ENCODE peak calls at places on chromosome 10, in seven cellular contexts. J is DND-41, X is cardiac muscle cell, P is sigmoid colon, C is ovary, T is psoas muscle, K is suprapubic skin. W is an unnamed sample.

GRCh38 chr10:70567603-70568002 is 34.9 kb downstream of the PRF1 start:
- DNase-seq in J (no peak), X (no peak), P (peak; percentile 40), C (no peak), T (no peak), K (no peak), W (no peak)

GRCh38 chr10:53957401-53957800 is 843.6 kb downstream of the PCDH15 start:
- DNase-seq in J (no peak), X (no peak), P (no peak), C (no peak), T (no peak), K (no peak), W (no peak)

GRCh38 chr10:22615819-22616499 is 98.4 kb downstream of the PIP4K2A start:
- DNase-seq in J (no peak), X (peak; percentile 68), P (peak; percentile 73), C (no peak), T (no peak), K (no peak), W (peak; percentile 77)

GRCh38 chr10:91559170-91559569 is 73.7 kb downstream of the PPP1R3C start:
- DNase-seq in J (no peak), X (no peak), P (no peak), C (no peak), T (no peak), K (no peak), W (no peak)

GRCh38 chr10:49263591-49263990 is 35.4 kb upstream of the C10orf71 start:
- DNase-seq in J (no peak), X (no peak), P (no peak), C (no peak), T (no peak), K (no peak), W (no peak)

GRCh38 chr10:30059209-30060107 is at the start of gene JCAD:
- DNase-seq in J (no peak), X (peak; percentile 57), P (peak; percentile 89), C (peak; percentile 85), T (peak; percentile 83), K (no peak), W (peak; percentile 51)

GRCh38 chr10:76051007-76051936 is 619.8 kb downstream of the LRMDA start:
- DNase-seq in J (peak; percentile 9), X (no peak), P (no peak), C (no peak), T (no peak), K (no peak), W (no peak)

GRCh38 chr10:99372546-99373271 is 43.6 kb downstream of the CNNM1 start:
- DNase-seq in J (no peak), X (peak; percentile 62), P (no peak), C (no peak), T (no peak), K (no peak), W (no peak)

GRCh38 chr10:46523119-46523880 is 33.2 kb downstream of the GPRIN2 start:
- DNase-seq in J (no peak), X (peak; percentile 70), P (peak; percentile 65), C (no peak), T (no peak), K (peak; percentile 83), W (peak; percentile 30)

GRCh38 chr10:123140983-123141390 is 5.2 kb downstream of the HMX3 start:
- DNase-seq in J (no peak), X (no peak), P (peak; percentile 52), C (no peak), T (no peak), K (no peak), W (no peak)

GRCh38 chr10:123143162-123143824 is 4.6 kb upstream of the HMX2 start:
- DNase-seq in J (no peak), X (no peak), P (no peak), C (no peak), T (no peak), K (no peak), W (no peak)

GRCh38 chr10:123141791-123142700 is 5.9 kb upstream of the HMX2 start:
- DNase-seq in J (no peak), X (no peak), P (peak; percentile 40), C (no peak), T (no peak), K (no peak), W (no peak)

GRCh38 chr10:123143825-123144168 is 4.1 kb upstream of the HMX2 start:
- DNase-seq in J (no peak), X (no peak), P (no peak), C (no peak), T (no peak), K (no peak), W (no peak)

GRCh38 chr10:123142701-123143161 is 5.2 kb upstream of the HMX2 start:
- DNase-seq in J (no peak), X (no peak), P (peak; percentile 57), C (no peak), T (no peak), K (no peak), W (no peak)
- TF ChIP-seq CTCF in J (no peak), X (no peak), P (no peak), C (no peak), T (no peak), K (no peak), W (no peak)

GRCh38 chr10:28181478-28182096 is 121.3 kb downstream of the MPP7 start:
- DNase-seq in J (no peak), X (no peak), P (no peak), C (no peak), T (no peak), K (no peak), W (no peak)

GRCh38 chr10:28180654-28181053 is 122.2 kb downstream of the MPP7 start:
- DNase-seq in J (no peak), X (no peak), P (no peak), C (no peak), T (no peak), K (no peak), W (no peak)

GRCh38 chr10:28179490-28180099 is 123.3 kb downstream of the MPP7 start:
- DNase-seq in J (peak; percentile 32), X (peak; percentile 76), P (no peak), C (no peak), T (no peak), K (no peak), W (peak; percentile 32)

GRCh38 chr10:28179006-28179405 is 123.9 kb downstream of the MPP7 start:
- DNase-seq in J (no peak), X (no peak), P (no peak), C (no peak), T (no peak), K (no peak), W (no peak)

DNA sequence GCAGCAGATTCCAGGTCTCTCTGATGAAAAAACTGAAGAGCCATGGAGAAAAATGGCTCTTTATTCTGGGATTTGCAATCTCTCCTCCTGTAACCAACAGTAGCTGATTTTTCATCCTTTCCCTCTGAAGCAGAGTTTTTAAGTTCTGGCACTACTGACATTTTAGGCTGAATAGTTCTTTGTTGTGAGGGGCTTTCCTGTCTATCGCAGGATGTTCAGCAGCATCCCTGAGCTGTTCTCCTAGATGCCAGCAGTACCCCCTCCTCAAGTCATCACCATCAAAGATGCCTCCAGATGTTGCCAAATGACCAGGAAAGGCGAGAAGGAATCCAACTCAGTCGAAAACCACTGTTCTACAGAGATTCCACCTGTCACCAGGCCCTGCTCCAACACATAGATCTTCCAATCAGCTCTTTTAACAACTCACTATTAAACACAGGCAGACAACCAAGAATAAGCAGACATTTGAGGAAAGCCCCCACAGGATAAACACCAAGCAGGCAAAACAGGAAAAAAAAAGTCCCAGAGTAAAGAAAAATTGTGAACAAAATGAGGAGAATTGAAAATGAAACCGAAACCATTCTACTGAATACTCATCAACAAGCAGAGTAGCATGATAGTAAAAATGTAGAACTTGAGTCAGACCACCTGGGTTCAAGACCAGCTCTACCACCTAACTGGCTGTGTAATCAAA is 124.8 kb downstream of the MPP7 start:
- DNase-seq in J (peak; percentile 18), X (no peak), P (no peak), C (no peak), T (no peak), K (no peak), W (no peak)
- H3K27ac ChIP-seq in J (peak overlapping the region; percentile 38), X (no peak overlapping the region), P (peak overlapping the region; percentile 61), C (peak overlapping the region; percentile 51), T (no peak overlapping the region), K (no peak overlapping the region), W (no peak overlapping the region)

GRCh38 chr10:84668186-84668763 is 339.9 kb downstream of the CCSER2 start:
- DNase-seq in J (no peak), X (no peak), P (no peak), C (no peak), T (no peak), K (no peak), W (no peak)

GRCh38 chr10:84660340-84661159 is 332.2 kb downstream of the CCSER2 start:
- DNase-seq in J (no peak), X (no peak), P (no peak), C (no peak), T (no peak), K (no peak), W (no peak)

GRCh38 chr10:84665211-84665610 is 336.8 kb downstream of the CCSER2 start:
- DNase-seq in J (no peak), X (no peak), P (no peak), C (no peak), T (no peak), K (no peak), W (no peak)

DNA sequence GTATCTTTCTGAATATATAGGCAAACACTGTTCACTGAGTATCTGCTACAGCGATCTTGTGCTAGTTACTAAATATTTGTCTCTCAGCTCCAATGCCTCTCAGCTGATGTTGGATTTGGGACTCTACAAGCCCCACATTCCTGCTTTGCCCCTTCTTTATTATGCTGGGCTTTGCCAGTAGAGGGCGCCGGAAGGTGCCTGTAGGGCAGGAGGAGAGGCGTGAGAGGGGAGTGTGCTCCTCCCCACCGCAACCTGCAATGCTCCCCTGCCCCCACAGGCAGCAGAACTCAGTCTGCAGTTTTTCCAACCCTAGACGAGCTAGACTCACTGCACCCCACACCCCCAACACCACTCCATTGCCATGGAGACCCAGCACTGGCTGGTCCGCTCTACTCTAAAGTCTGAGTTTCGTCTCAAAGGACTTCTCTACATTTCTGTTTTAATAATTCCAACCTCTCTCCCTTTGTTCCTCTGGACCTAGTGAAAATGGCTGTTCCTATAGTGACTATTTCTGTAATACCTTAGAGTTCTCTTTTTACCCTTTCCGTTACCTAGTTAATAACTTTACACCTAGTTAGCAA is 337.6 kb downstream of the CCSER2 start:
- DNase-seq in J (peak; percentile 30), X (no peak), P (no peak), C (no peak), T (no peak), K (no peak), W (no peak)
- TF ChIP-seq CTCF in J (peak; percentile 62), X (no peak), P (no peak), C (no peak), T (no peak), K (no peak), W (no peak)

GRCh38 chr10:45442251-45442650 is 68.2 kb downstream of the ALOX5 start:
- DNase-seq in J (no peak), X (no peak), P (no peak), C (no peak), T (no peak), K (no peak), W (no peak)

GRCh38 chr10:45442670-45443069 is 68.7 kb downstream of the ALOX5 start:
- DNase-seq in J (no peak), X (no peak), P (no peak), C (no peak), T (no peak), K (no peak), W (no peak)

GRCh38 chr10:45441239-45441638 is 67.2 kb downstream of the ALOX5 start:
- DNase-seq in J (no peak), X (no peak), P (no peak), C (no peak), T (no peak), K (no peak), W (no peak)

GRCh38 chr10:45440511-45441062 is 66.6 kb downstream of the ALOX5 start:
- DNase-seq in J (no peak), X (no peak), P (no peak), C (no peak), T (no peak), K (no peak), W (no peak)

GRCh38 chr10:45441791-45442190 is 67.8 kb downstream of the ALOX5 start:
- DNase-seq in J (no peak), X (no peak), P (no peak), C (no peak), T (no peak), K (no peak), W (no peak)
- H3K27ac ChIP-seq in J (no peak overlapping the region), X (no peak overlapping the region), P (no peak overlapping the region), C (no peak overlapping the region), T (no peak overlapping the region), K (no peak overlapping the region), W (no peak overlapping the region)